ENCODE peak calls at places on chromosomes 11 and 22, in five cellular contexts. I is neuronal stem cell, C is H9, Y is IMR-90, K is H1. O is an unnamed sample.

GRCh38 chr22:40654522-40655167 is 18.1 kb upstream of the MRTFA start:
- DNase-seq in I (no peak), C (peak), Y (peak), K (no peak), O (peak)

GRCh38 chr11:35077709-35078695 is 61.0 kb upstream of the CD44 start:
- DNase-seq in I (no peak), C (no peak), Y (peak), K (no peak), O (peak)

GRCh38 chr11:128458316-128458715 is 129.0 kb downstream of the ETS1 start:
- DNase-seq in I (no peak), C (no peak), Y (peak), K (no peak), O (peak)

GRCh38 chr22:45094826-45095225 is 68.9 kb upstream of the NUP50 start:
- DNase-seq in I (no peak), C (no peak), Y (no peak), K (no peak), O (no peak)

GRCh38 chr11:134331565-134332188 is at the start of gene GLB1L2:
- DNase-seq in I (peak), C (peak), Y (no peak), K (peak), O (peak)

GRCh38 chr11:62054484-62055121 is 69.2 kb upstream of the INCENP start:
- DNase-seq in I (no peak), C (peak), Y (peak), K (no peak), O (peak)

GRCh38 chr22:20191000-20191515 is 40.2 kb upstream of the CCDC188 start:
- DNase-seq in I (no peak), C (no peak), Y (no peak), K (no peak), O (no peak)

GRCh38 chr11:71154406-71154805 is 98.0 kb downstream of the SHANK2 start:
- DNase-seq in I (no peak), C (no peak), Y (no peak), K (no peak), O (no peak)

GRCh38 chr11:112963368-112963955 is 2.2 kb downstream of the NCAM1 start:
- DNase-seq in I (peak), C (no peak), Y (no peak), K (peak), O (no peak)

GRCh38 chr11:111982019-111982464 is 43.2 kb upstream of the DLAT start:
- DNase-seq in I (peak), C (peak), Y (peak), K (peak), O (peak)

GRCh38 chr22:47619631-47620030 is 857.2 kb downstream of the TBC1D22A start:
- DNase-seq in I (no peak), C (no peak), Y (no peak), K (peak), O (no peak)

GRCh38 chr11:86954288-86955110 is 696 bp downstream of the FZD4 start:
- DNase-seq in I (no peak), C (peak), Y (no peak), K (no peak), O (peak)

GRCh38 chr11:101128571-101129202 is 926 bp downstream of the PGR start:
- DNase-seq in I (peak), C (peak), Y (no peak), K (peak), O (peak)

GRCh38 chr11:86591631-86592030 is 80.8 kb downstream of the ME3 start:
- DNase-seq in I (no peak), C (no peak), Y (no peak), K (no peak), O (peak)

GRCh38 chr22:44024288-44024908 is at the start of gene PARVB:
- DNase-seq in I (no peak), C (no peak), Y (no peak), K (peak), O (peak)

GRCh38 chr11:11602011-11602410 is 19.8 kb downstream of the GALNT18 start:
- DNase-seq in I (no peak), C (no peak), Y (no peak), K (no peak), O (no peak)

GRCh38 chr11:122327528-122327927 is 211.5 kb upstream of the BLID start:
- DNase-seq in I (no peak), C (no peak), Y (no peak), K (no peak), O (no peak)

GRCh38 chr22:44182591-44183588 is 2.2 kb downstream of the PARVG start:
- DNase-seq in I (no peak), C (no peak), Y (no peak), K (no peak), O (no peak)

GRCh38 chr11:115718945-115719344 is 214.7 kb upstream of the CADM1 start:
- DNase-seq in I (no peak), C (no peak), Y (no peak), K (no peak), O (no peak)

GRCh38 chr11:133078591-133079179 is 453.6 kb downstream of the OPCML start:
- DNase-seq in I (peak), C (peak), Y (peak), K (peak), O (peak)

GRCh38 chr11:47257518-47258316 is at the start of gene NR1H3:
- DNase-seq in I (peak), C (peak), Y (peak), K (peak), O (peak)

GRCh38 chr11:76702378-76703128 is 32.0 kb upstream of the LRRC32 start:
- DNase-seq in I (no peak), C (no peak), Y (peak), K (no peak), O (peak)

GRCh38 chr22:42404266-42404665 is 27.9 kb downstream of the NFAM1 start:
- DNase-seq in I (no peak), C (no peak), Y (no peak), K (no peak), O (no peak)

GRCh38 chr22:20237480-20238440 is 30.4 kb downstream of the RTN4R start:
- DNase-seq in I (no peak), C (no peak), Y (no peak), K (no peak), O (no peak)

GRCh38 chr11:109972939-109973338 is 120.3 kb upstream of the ZC3H12C start:
- DNase-seq in I (no peak), C (no peak), Y (no peak), K (no peak), O (no peak)

GRCh38 chr22:35582861-35583670 is 34.1 kb downstream of the MB start:
- DNase-seq in I (peak), C (peak), Y (peak), K (peak), O (peak)

GRCh38 chr11:12017243-12017678 is 8.8 kb upstream of the DKK3 start:
- DNase-seq in I (no peak), C (no peak), Y (peak), K (no peak), O (peak)

GRCh38 chr11:65719887-65720236 is 736 bp downstream of the RNASEH2C start:
- DNase-seq in I (no peak), C (no peak), Y (peak), K (no peak), O (peak)

DNA sequence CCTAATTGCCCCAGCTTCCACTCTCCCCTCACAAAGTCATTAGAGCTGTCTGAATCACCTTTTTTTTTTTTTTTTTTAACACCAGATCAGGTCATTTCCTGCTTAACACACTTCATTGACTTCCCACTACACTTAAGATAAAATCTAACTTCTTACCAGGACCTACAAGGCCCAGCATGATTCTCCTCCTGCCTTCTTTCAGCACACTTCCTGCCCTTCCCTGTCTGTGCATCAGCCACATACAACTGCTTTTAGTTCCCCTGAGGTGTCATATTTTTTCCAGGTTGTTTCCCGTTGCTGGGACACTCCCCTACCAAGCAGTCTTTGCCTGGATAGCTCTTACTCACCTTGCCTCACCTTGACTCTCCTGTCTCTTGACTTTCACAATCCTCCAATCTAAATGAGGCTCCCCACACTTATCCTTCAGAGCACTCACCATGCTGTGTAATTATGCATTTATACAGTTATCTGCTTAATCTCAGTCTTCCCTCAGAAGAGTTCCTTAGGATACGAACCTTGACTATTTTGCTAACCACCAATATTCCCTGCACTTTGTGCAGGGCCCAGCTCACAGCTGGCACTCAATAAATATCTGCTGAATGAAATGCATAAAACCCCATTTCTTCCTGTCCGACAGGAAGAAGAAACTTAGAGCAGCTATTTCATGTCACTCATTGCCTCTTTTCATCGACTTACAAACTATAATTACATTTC is 96.6 kb upstream of the AKIP1 start:
- DNase-seq in I (no peak), C (no peak), Y (no peak), K (no peak), O (peak)
- H3K23ac ChIP-seq in I (no peak), C (no peak), Y (peak), K (no peak), O (no peak)

GRCh38 chr11:36751251-36751839 is 153.3 kb upstream of the RAG2 start:
- DNase-seq in I (no peak), C (no peak), Y (no peak), K (no peak), O (no peak)

GRCh38 chr11:36748856-36749255 is 150.8 kb upstream of the RAG2 start:
- DNase-seq in I (no peak), C (no peak), Y (no peak), K (no peak), O (no peak)

GRCh38 chr11:36751996-36752395 is 154.0 kb upstream of the RAG2 start:
- DNase-seq in I (no peak), C (no peak), Y (no peak), K (no peak), O (no peak)

GRCh38 chr11:36746886-36747710 is 149.1 kb upstream of the RAG2 start:
- DNase-seq in I (peak), C (peak), Y (peak), K (peak), O (peak)

DNA sequence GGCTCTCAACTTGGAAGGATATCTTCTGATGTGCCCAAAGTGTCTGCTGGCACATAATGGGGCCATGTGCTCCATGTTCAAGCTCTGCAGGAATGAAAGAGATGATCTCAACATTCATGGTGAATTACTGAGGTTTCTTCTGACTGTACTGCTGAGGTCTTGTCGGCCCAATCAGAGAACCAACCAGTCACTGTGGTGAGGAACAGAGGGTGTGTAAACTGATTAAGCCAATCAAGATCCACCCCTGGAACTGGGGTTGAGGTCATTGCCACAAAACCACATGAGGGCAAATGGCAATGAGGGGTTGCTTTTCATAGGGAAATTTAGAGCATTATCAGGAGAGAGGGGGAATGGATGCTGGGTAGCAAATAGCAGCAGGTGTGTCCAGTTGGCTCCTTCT is 152.3 kb upstream of the RAG2 start:
- DNase-seq in I (no peak), C (no peak), Y (no peak), K (no peak), O (no peak)
- H3K14ac ChIP-seq in I (no peak), C (no peak), Y (no peak), K (no peak), O (no peak)

GRCh38 chr22:37018086-37018814 is 997 bp downstream of the TST start:
- DNase-seq in I (no peak), C (no peak), Y (no peak), K (no peak), O (no peak)
- H3K23ac ChIP-seq in I (peak), C (no peak), Y (no peak), K (no peak), O (no peak)

DNA sequence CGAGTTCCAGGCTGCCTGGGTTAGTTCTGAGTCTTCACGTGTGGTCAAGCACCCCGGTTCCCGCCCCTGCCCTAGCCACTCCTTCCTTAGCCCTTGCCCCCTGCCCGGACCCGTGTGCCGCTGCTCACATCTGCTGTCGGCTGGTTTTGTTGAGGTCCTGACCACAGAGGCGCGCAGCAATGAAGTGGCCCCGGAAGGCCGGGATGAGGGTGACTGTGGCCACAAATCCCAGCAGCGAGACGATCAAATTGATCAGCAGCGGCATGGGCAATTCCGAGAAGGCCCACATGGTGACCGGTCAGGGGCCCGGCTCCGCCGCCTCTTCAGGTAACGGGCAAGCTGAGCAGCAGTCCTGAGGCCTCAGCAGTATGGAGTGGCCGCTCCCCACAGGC is 290 bp downstream of the DPAGT1 start:
- DNase-seq in I (no peak), C (peak), Y (no peak), K (peak), O (no peak)
- H3K14ac ChIP-seq in I (no peak), C (peak), Y (peak), K (no peak), O (peak)

DNA sequence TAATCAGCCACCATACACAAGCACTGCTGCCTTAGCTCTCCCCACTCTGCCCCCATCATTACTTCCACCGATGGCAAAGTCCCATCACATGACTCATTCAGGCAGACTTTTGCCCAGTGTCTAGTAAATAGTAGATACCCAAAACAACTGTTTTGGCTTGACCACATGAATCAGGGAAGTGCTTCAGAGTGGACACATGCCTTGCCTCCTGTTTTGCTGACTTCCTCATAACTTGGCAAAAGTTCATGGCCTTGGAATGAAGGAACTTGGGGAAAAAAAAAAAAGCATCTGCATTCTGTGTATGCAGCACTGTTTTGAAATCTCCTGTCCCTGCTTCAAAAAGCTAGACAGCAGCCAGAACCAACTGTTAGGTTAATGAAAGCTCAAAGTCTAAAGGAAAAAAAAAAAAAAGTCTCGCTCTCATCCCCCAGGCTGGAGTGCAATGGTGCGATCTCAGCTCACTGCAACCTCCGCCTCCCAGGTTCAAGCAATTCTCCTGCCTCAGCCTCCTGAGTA is 335.3 kb downstream of the FAM181B start:
- DNase-seq in I (no peak), C (no peak), Y (no peak), K (no peak), O (no peak)
- H3K23ac ChIP-seq in I (no peak), C (no peak), Y (no peak), K (no peak), O (no peak)

DNA sequence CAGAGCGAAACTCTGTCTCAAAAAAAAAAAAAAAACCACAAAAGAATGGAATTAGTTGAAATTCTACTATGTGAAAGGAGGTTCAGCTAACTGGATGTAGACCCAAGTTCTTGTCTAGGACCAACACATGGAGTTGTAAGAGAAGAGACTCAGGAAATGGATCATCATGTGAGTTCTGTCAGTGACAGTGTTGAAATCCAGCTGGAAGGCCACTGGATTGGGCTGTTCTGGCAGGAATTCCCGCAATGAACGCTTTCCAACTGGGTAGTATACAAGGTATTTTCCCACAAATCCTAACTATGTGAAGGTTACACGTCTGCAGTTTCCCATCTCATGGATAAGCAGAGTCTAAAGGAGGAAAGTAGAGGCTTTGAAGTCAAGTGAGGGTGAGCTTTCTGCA is 151.2 kb downstream of the MAML2 start:
- DNase-seq in I (no peak), C (no peak), Y (peak), K (no peak), O (no peak)
- H3K14ac ChIP-seq in I (no peak), C (no peak), Y (peak), K (no peak), O (no peak)

O was measured in mesenchymal stem cell.